ENCODE peak calls at places on chromosomes 2 and 18, in ten cellular contexts. S is A549, U is IMR-90, E is esophagus squamous epithelium, Y is HepG2, P is spleen, N is H54, V is GM12892, I is suprapubic skin, Z is HCT116. B is an unnamed sample.
A peak's percentile ranks its signal among the peaks of the same experiment; 100 is the strongest.

GRCh38 chr2:111910609-111911277 is 12.3 kb downstream of the MERTK start:
- DNase-seq in E (no peak), P (no peak), I (no peak), V (no peak), U (no peak), Y (no peak), S (no peak), N (no peak), Z (no peak), B (no peak)

GRCh38 chr2:224802407-224802806 is 86.2 kb upstream of the CCDC195 start:
- DNase-seq in N (peak; percentile 17), I (no peak), U (peak; percentile 55), P (no peak), V (no peak), Z (no peak), Y (no peak), S (no peak), E (no peak), B (no peak)

GRCh38 chr18:7512990-7513389 is 54.1 kb upstream of the PTPRM start:
- DNase-seq in I (no peak), Z (no peak), S (no peak), N (no peak), E (no peak), P (no peak), Y (no peak), V (no peak), U (no peak), B (no peak)

GRCh38 chr2:112547333-112547732 is 5.1 kb downstream of the POLR1B start:
- DNase-seq in I (no peak), U (peak; percentile 67), S (peak; percentile 23), N (no peak), Y (peak; percentile 41), Z (no peak), E (no peak), P (no peak), V (no peak), B (peak; percentile 13)

GRCh38 chr2:38386377-38386776 is 9.3 kb upstream of the ATL2 start:
- DNase-seq in Z (no peak), I (no peak), U (no peak), N (no peak), V (no peak), Y (no peak), S (no peak), P (no peak), E (no peak), B (peak; percentile 24)

GRCh38 chr2:47033102-47033880 is 117.7 kb upstream of the MCFD2 start:
- DNase-seq in P (no peak), I (no peak), U (no peak), Y (peak; percentile 28), V (no peak), Z (no peak), E (no peak), N (no peak), S (no peak), B (no peak)

GRCh38 chr2:207725815-207726578 is 14.6 kb downstream of the CCNYL1 start:
- DNase-seq in Y (no peak), N (no peak), E (no peak), U (no peak), S (peak; percentile 31), I (no peak), Z (no peak), V (no peak), P (no peak), B (no peak)

GRCh38 chr18:60232541-60232940 is 140.0 kb downstream of the MC4R start:
- DNase-seq in Y (no peak), S (peak; percentile 15), N (peak; percentile 1), V (no peak), I (no peak), P (no peak), Z (peak; percentile 52), E (no peak), U (peak; percentile 73), B (no peak)

GRCh38 chr2:219292616-219293015 is 13.4 kb downstream of the DNAJB2 start:
- DNase-seq in Z (no peak), U (no peak), Y (no peak), V (no peak), N (no peak), I (peak; percentile 61), E (no peak), P (no peak), S (no peak), B (no peak)

GRCh38 chr2:160268382-160268781 is 68.3 kb upstream of the ITGB6 start:
- DNase-seq in Z (no peak), N (no peak), P (no peak), S (no peak), I (no peak), E (no peak), U (no peak), Y (no peak), V (no peak), B (no peak)

GRCh38 chr2:150370600-150370999 is 116.9 kb downstream of the RND3 start:
- DNase-seq in Z (no peak), E (no peak), P (no peak), Y (no peak), I (no peak), U (no peak), V (no peak), S (no peak), N (no peak), B (no peak)

GRCh38 chr2:109604597-109604996 is 9.2 kb downstream of the SEPTIN10 start:
- DNase-seq in V (no peak), Z (peak; percentile 87), P (no peak), S (peak; percentile 79), E (no peak), U (peak; percentile 92), Y (no peak), I (no peak), N (peak; percentile 51), B (no peak)

DNA sequence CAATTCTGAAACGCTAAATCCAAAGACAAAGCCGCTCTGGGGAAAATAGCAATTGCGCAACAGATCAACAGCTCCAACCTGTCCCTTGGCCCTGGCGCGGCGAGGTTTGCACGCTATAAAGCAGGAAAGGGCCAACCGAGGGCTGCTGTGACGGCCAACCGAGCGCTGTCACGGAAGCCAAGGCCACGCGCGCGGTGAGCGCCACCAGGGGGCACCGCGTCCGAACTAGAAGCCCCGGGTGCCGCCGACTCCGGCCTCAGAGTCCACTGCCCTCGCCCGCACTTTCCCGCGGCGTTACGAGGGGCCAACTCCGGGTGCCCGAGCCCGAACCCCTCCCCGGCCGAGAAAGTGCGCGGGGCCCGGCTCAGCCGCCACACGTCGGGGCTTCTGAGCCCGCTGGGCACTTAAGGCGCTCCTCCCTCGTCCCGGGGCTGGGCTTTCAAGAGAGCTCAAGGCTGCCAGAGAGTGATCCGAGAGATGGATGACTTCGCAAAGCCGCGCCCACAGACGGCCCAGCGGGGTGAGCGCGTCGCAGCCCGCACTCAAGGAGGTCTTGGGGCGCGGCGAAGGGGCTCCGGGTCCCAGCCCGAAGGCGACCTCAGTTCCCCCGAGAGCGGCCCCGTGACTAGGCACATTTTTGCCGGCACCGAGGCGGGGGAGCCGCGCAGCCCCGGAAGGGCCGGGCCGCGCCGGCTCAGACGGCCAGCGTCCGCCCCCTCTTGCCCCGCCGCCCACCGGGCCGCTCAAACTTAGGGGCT is 897 bp downstream of the NFE2L2 start:
- DNase-seq in N (peak; percentile 62), U (peak; percentile 97), S (peak; percentile 99), I (peak; percentile 99), V (peak; percentile 53), Y (peak; percentile 96), E (peak; percentile 85), Z (peak; percentile 94), P (peak; percentile 99), B (peak; percentile 96)
- TF ChIP-seq POLR2A in N (no peak), U (peak; percentile 62), S (peak; percentile 24), I (no peak), V (peak; percentile 77), Y (peak; percentile 78), E (peak; percentile 54), Z (peak; percentile 49), P (peak; percentile 31), B (peak; percentile 71)

GRCh38 chr2:121649402-121649651 is at the start of gene CLASP1:
- DNase-seq in E (peak; percentile 84), U (peak; percentile 97), S (peak; percentile 98), I (peak; percentile 97), P (peak; percentile 99), N (peak; percentile 93), Y (peak; percentile 98), V (peak; percentile 87), Z (peak; percentile 93), B (peak; percentile 97)
- TF ChIP-seq POLR2A in E (peak; percentile 55), U (no peak), S (peak; percentile 32), I (no peak), P (peak; percentile 41), N (no peak), Y (no peak), V (no peak), Z (no peak), B (no peak)

GRCh38 chr2:241701155-241701404 is 759 bp upstream of the ING5 start:
- DNase-seq in N (no peak), E (peak; percentile 59), S (no peak), Z (no peak), U (peak; percentile 73), P (no peak), I (no peak), Y (no peak), V (no peak), B (no peak)

GRCh38 chr2:241703128-241703604 is 1.3 kb downstream of the ING5 start:
- DNase-seq in Y (no peak), I (no peak), P (no peak), E (no peak), V (no peak), U (no peak), N (peak; percentile 28), Z (no peak), S (peak; percentile 29), B (no peak)

GRCh38 chr2:241702155-241702404 is 241 bp downstream of the ING5 start:
- DNase-seq in U (peak; percentile 75), S (peak; percentile 89), N (no peak), V (no peak), Z (no peak), I (no peak), E (no peak), Y (no peak), P (no peak), B (no peak)

GRCh38 chr2:241702405-241703127 is 727 bp downstream of the ING5 start:
- DNase-seq in Y (peak; percentile 85), S (peak; percentile 84), I (peak; percentile 94), Z (peak; percentile 59), U (peak; percentile 52), V (peak; percentile 90), P (peak; percentile 97), N (peak; percentile 92), E (peak; percentile 75), B (peak; percentile 93)

GRCh38 chr2:241701405-241702154 is at the start of gene ING5:
- DNase-seq in Y (peak; percentile 89), E (peak; percentile 71), S (peak; percentile 95), V (peak; percentile 77), N (peak; percentile 86), Z (peak; percentile 77), I (peak; percentile 98), P (peak; percentile 98), U (peak; percentile 87), B (peak; percentile 96)
- TF ChIP-seq POLR2A in Y (peak; percentile 99), E (peak; percentile 87), S (peak; percentile 55), V (peak; percentile 84), N (peak; percentile 68), Z (peak; percentile 49), I (no peak), P (peak; percentile 21), U (peak; percentile 75), B (peak; percentile 90)

DNA sequence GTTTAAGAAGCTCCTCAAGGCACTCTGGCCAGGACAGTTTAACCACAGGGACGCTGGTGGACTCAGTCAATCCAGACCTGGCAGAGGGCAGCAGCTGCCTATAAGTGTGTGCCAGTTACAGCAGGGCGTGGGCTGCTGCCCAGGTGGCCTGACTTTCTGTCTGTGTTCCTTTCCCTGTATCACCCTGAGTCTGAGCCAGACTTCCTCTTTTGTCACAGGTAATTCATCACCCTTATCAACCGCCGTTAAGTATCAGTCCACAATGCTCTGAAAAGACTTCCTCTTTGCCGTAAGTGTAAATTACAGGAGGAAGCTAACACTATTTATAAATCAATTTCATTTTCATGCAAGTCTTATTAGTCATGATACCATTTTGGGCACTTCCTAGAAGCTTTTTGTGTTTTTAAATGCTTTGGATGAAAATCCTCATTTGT is 7.0 kb downstream of the LPIN1 start:
- DNase-seq in Y (no peak), N (no peak), V (peak; percentile 43), E (no peak), S (no peak), I (no peak), P (peak; percentile 87), U (no peak), Z (no peak), B (no peak)
- TF ChIP-seq POLR2A in Y (no peak), N (no peak), V (no peak), E (no peak), S (no peak), I (no peak), P (no peak), U (no peak), Z (no peak), B (no peak)